ENCODE peak calls at places on chromosomes 4 and X, in seven cellular contexts. V, H, Y, R, W, K and P are unnamed samples.
A peak's percentile ranks its signal among the peaks of the same experiment; 100 is the strongest.

GRCh38 chr4:56424176-56424575 is 11.2 kb downstream of the PPAT start:
- DNase-seq in K (no peak), W (no peak), Y (no peak), R (no peak), H (no peak), V (no peak), P (no peak)

GRCh38 chr4:187491959-187492358 is 503.6 kb upstream of the ZFP42 start:
- DNase-seq in R (peak; percentile 6), K (no peak), W (no peak), Y (no peak), V (no peak), H (no peak), P (no peak)

GRCh38 chr4:169311643-169312365 is 41.0 kb upstream of the SH3RF1 start:
- DNase-seq in Y (peak; percentile 69), H (peak; percentile 17), R (peak; percentile 59), V (peak; percentile 56), K (peak; percentile 90), W (peak; percentile 25), P (peak; percentile 52)

GRCh38 chr4:119207051-119207450 is 5.5 kb upstream of the USP53 start:
- DNase-seq in Y (no peak), H (no peak), W (no peak), V (no peak), R (peak; percentile 50), K (peak; percentile 78), P (no peak)

GRCh38 chr4:20095805-20096541 is 155.7 kb upstream of the SLIT2 start:
- DNase-seq in V (no peak), W (no peak), R (peak; percentile 4), H (no peak), K (no peak), Y (no peak), P (no peak)

GRCh38 chrX:45718676-45719075 is 518.0 kb upstream of the DIPK2B start:
- DNase-seq in W (no peak), R (no peak), V (no peak), H (no peak), K (no peak), Y (no peak), P (no peak)

GRCh38 chr4:6458528-6458927 is 13.9 kb downstream of the PPP2R2C start:
- DNase-seq in Y (no peak), R (no peak), W (no peak), H (no peak), K (no peak), V (no peak), P (no peak)

GRCh38 chr4:24266951-24267577 is 317.3 kb downstream of the DHX15 start:
- DNase-seq in Y (no peak), R (peak; percentile 48), H (no peak), K (peak; percentile 89), W (no peak), V (no peak), P (peak; percentile 81)

GRCh38 chrX:135411893-135412292 is 9.9 kb upstream of the SMIM10L2A start:
- DNase-seq in V (peak; percentile 21), R (peak; percentile 59), W (no peak), H (no peak), K (no peak), Y (no peak), P (no peak)

GRCh38 chr4:16027626-16028025 is 56.2 kb downstream of the PROM1 start:
- DNase-seq in V (no peak), K (no peak), Y (no peak), H (no peak), W (no peak), R (peak; percentile 7), P (no peak)

GRCh38 chrX:44945736-44946135 is 72.7 kb downstream of the KDM6A start:
- DNase-seq in K (no peak), W (no peak), R (no peak), Y (no peak), V (no peak), H (no peak), P (peak; percentile 4)

GRCh38 chr4:176896211-176896610 is 103.5 kb upstream of the VEGFC start:
- DNase-seq in V (no peak), Y (no peak), H (no peak), W (no peak), K (no peak), R (no peak), P (no peak)

GRCh38 chrX:70044541-70045245 is 5.0 kb downstream of the AWAT2 start:
- DNase-seq in W (no peak), V (no peak), R (peak; percentile 43), K (no peak), Y (no peak), H (no peak), P (no peak)

GRCh38 chr4:111269439-111269838 is 646.6 kb upstream of the PITX2 start:
- DNase-seq in R (no peak), W (no peak), V (no peak), Y (no peak), K (peak; percentile 62), H (no peak), P (no peak)

GRCh38 chr4:19880205-19880604 is 371.5 kb upstream of the SLIT2 start:
- DNase-seq in W (no peak), H (no peak), R (peak; percentile 12), K (peak; percentile 19), V (peak; percentile 72), Y (no peak), P (no peak)

GRCh38 chr4:15110120-15110571 is 107.9 kb downstream of the CPEB2 start:
- DNase-seq in W (no peak), H (no peak), R (no peak), Y (no peak), K (no peak), V (no peak), P (no peak)

GRCh38 chr4:30832652-30833051 is 112.5 kb downstream of the PCDH7 start:
- DNase-seq in Y (no peak), V (no peak), R (no peak), W (no peak), K (no peak), H (no peak), P (no peak)

GRCh38 chr4:20433101-20433705 is 181.5 kb downstream of the SLIT2 start:
- DNase-seq in R (no peak), V (no peak), W (no peak), Y (no peak), K (peak; percentile 14), H (peak; percentile 40), P (no peak)

GRCh38 chr4:123659759-123660158 is 263.2 kb downstream of the SPRY1 start:
- DNase-seq in K (peak; percentile 53), W (no peak), V (no peak), Y (no peak), H (no peak), R (no peak), P (peak; percentile 26)

GRCh38 chrX:25020391-25021131 is 4.8 kb upstream of the ARX start:
- DNase-seq in W (no peak), V (no peak), R (no peak), H (no peak), K (peak; percentile 52), Y (peak; percentile 83), P (no peak)

GRCh38 chr4:47031011-47031678 is at the start of gene GABRB1:
- DNase-seq in K (peak; percentile 69), W (peak; percentile 23), H (peak; percentile 66), V (peak; percentile 70), Y (peak; percentile 74), R (peak; percentile 61), P (peak; percentile 28)

GRCh38 chr4:86924805-86925204 is 10.0 kb upstream of the AFF1 start:
- DNase-seq in W (no peak), Y (peak; percentile 12), V (peak; percentile 79), R (peak; percentile 76), K (peak; percentile 76), H (no peak), P (peak; percentile 90)
- H2BK5ac ChIP-seq in W (no peak overlapping the region), Y (no peak overlapping the region), V (no peak overlapping the region), R (peak overlapping the region; percentile 79), K (no peak overlapping the region), H (no peak overlapping the region), P (no peak overlapping the region)

GRCh38 chrX:17758382-17758781 is 21.1 kb downstream of the SCML1 start:
- DNase-seq in R (no peak), Y (no peak), H (no peak), V (no peak), W (no peak), K (no peak), P (no peak)

GRCh38 chrX:17759990-17760389 is 22.7 kb downstream of the SCML1 start:
- DNase-seq in K (no peak), R (no peak), Y (no peak), V (no peak), H (no peak), W (no peak), P (no peak)
- H2BK5ac ChIP-seq in K (no peak overlapping the region), R (no peak overlapping the region), Y (no peak overlapping the region), V (no peak overlapping the region), H (no peak overlapping the region), W (no peak overlapping the region), P (no peak overlapping the region)

GRCh38 chr4:90142091-90142490 is 14.9 kb downstream of the CCSER1 start:
- DNase-seq in V (no peak), K (no peak), W (no peak), Y (no peak), H (no peak), R (no peak), P (no peak)
- H2BK5ac ChIP-seq in V (no peak overlapping the region), K (no peak overlapping the region), W (no peak overlapping the region), Y (no peak overlapping the region), H (no peak overlapping the region), R (no peak overlapping the region), P (no peak overlapping the region)

DNA sequence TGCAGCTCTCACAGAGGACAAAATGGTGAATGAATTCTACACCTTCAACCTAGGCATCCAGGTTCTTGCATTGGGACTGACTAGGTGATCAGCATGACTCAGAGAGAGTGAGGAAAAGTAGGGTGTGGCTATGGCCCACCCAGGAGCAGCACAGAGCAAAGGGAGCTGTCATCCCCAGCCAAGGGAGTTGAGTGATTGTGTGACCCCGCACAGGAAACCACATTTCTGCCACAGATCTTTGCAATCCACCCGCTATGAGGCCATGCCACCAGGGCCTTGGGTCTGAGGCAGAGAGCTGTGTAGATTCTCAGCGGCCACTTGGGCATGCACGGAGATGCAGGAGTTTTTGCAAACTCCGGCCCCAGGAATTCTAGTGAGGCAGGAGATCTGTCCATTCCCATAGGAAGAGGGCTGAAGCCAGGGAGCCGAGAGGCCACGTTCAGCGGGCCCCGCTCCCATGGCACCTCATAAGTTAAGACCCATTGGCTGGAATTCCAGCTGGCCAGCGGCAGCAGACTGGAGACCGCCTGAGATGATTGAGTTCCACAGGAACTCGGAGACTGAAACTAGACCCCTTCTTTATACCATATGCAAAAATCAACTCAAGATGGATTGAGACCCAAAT is 75.9 kb downstream of the NAA11 start:
- DNase-seq in V (no peak), Y (no peak), H (no peak), R (no peak), K (no peak), W (no peak), P (no peak)
- H2BK5ac ChIP-seq in V (no peak overlapping the region), Y (no peak overlapping the region), H (no peak overlapping the region), R (no peak overlapping the region), K (no peak overlapping the region), W (no peak overlapping the region), P (no peak overlapping the region)

GRCh38 chrX:125205918-125206665 is 113.6 kb upstream of the TEX13C start:
- DNase-seq in W (no peak), Y (peak; percentile 66), V (no peak), H (no peak), R (no peak), K (peak; percentile 82), P (no peak)
- H2BK5ac ChIP-seq in W (peak overlapping the region; percentile 60), Y (no peak overlapping the region), V (no peak overlapping the region), H (no peak overlapping the region), R (no peak overlapping the region), K (no peak overlapping the region), P (no peak overlapping the region)

GRCh38 chrX:37371578-37371981 is 22.4 kb downstream of the PRRG1 start:
- DNase-seq in K (no peak), V (no peak), W (no peak), H (no peak), Y (no peak), R (peak; percentile 14), P (no peak)

GRCh38 chrX:37367946-37368345 is 18.8 kb downstream of the PRRG1 start:
- DNase-seq in Y (no peak), H (no peak), K (no peak), R (no peak), W (no peak), V (no peak), P (no peak)

GRCh38 chrX:37370499-37371141 is 21.5 kb downstream of the PRRG1 start:
- DNase-seq in K (no peak), W (no peak), H (no peak), R (no peak), Y (no peak), V (no peak), P (no peak)
- H2BK5ac ChIP-seq in K (no peak overlapping the region), W (no peak overlapping the region), H (no peak overlapping the region), R (no peak overlapping the region), Y (no peak overlapping the region), V (no peak overlapping the region), P (no peak overlapping the region)